ENCODE peak calls at places on chromosomes 13 and 19, in eight cellular contexts. Y is IMR-90, B is neural crest cell, I is tibial artery, O is tibial nerve, P is lower leg skin, X is PC-9, D is D721Med. G is an unnamed sample.

GRCh38 chr19:34320277-34320676 is 44.7 kb upstream of the GPI start:
- DNase-seq in Y (no peak), B (no peak), I (no peak), O (no peak), P (peak; percentile 84), X (no peak), D (no peak), G (no peak)

GRCh38 chr19:38956264-38956663 is 19.3 kb downstream of the FBXO17 start:
- DNase-seq in Y (no peak), B (no peak), I (no peak), O (no peak), P (no peak), X (no peak), D (peak; percentile 51), G (no peak)

GRCh38 chr13:72137782-72138181 is 270.8 kb upstream of the DACH1 start:
- DNase-seq in Y (no peak), B (no peak), I (no peak), O (no peak), P (no peak), X (no peak), D (no peak), G (no peak)

GRCh38 chr13:25468330-25469178 is 96.8 kb downstream of the ATP8A2 start:
- DNase-seq in Y (no peak), B (peak; percentile 47), I (no peak), O (no peak), P (no peak), X (no peak), D (peak; percentile 82), G (no peak)

GRCh38 chr13:70623260-70623659 is 515.0 kb upstream of the KLHL1 start:
- DNase-seq in Y (peak; percentile 0), B (no peak), I (no peak), O (no peak), P (no peak), X (no peak), D (no peak), G (no peak)

GRCh38 chr13:42992585-42993122 is 613 bp upstream of the EPSTI1 start:
- DNase-seq in Y (no peak), B (no peak), I (no peak), O (no peak), P (no peak), X (no peak), D (no peak), G (no peak)

GRCh38 chr19:39497850-39498261 is 891 bp upstream of the DLL3 start:
- DNase-seq in Y (peak; percentile 19), B (peak; percentile 56), I (no peak), O (no peak), P (no peak), X (peak; percentile 44), D (no peak), G (no peak)

GRCh38 chr13:34085199-34085598 is 267.2 kb downstream of the RFC3 start:
- DNase-seq in Y (no peak), B (no peak), I (no peak), O (no peak), P (no peak), X (no peak), D (no peak), G (no peak)

GRCh38 chr19:51921949-51922348 is 5.3 kb upstream of the ZNF613 start:
- DNase-seq in Y (no peak), B (no peak), I (no peak), O (no peak), P (no peak), X (no peak), D (no peak), G (no peak)

GRCh38 chr19:51926784-51927741 is at the start of gene ZNF613:
- DNase-seq in Y (peak; percentile 94), B (peak; percentile 80), I (peak; percentile 92), O (peak; percentile 48), P (peak; percentile 96), X (peak; percentile 89), D (peak; percentile 57), G (peak; percentile 80)

GRCh38 chr19:51927859-51928258 is 587 bp downstream of the ZNF613 start:
- DNase-seq in Y (no peak), B (no peak), I (no peak), O (no peak), P (no peak), X (no peak), D (no peak), G (no peak)

GRCh38 chr19:51931921-51932320 is 4.6 kb downstream of the ZNF613 start:
- DNase-seq in Y (no peak), B (no peak), I (no peak), O (no peak), P (no peak), X (no peak), D (no peak), G (no peak)

DNA sequence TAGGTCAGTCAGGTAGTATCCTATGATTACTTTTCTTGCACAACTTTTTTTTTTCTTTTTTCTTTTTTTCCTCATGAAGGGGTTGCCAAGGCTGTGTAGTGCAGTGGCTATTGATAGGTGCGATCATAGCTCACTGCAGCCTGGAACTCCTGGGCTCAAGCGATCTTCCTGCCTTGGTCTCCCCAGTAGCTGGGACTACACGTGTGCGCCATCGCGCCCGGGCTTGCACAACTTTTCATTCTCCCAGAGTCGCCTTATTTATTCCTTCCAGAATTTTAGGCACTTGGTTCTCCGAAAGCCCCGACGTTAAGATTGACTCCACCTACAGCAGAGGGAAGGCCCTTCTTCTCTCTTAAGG is 867 bp upstream of the ZNF613 start:
- DNase-seq in Y (no peak), B (no peak), I (no peak), O (no peak), P (no peak), X (no peak), D (no peak), G (no peak)
- TF ChIP-seq CTCF in Y (no peak), B (no peak), I (no peak), O (no peak), P (no peak), X (no peak), D (no peak), G (no peak)

DNA sequence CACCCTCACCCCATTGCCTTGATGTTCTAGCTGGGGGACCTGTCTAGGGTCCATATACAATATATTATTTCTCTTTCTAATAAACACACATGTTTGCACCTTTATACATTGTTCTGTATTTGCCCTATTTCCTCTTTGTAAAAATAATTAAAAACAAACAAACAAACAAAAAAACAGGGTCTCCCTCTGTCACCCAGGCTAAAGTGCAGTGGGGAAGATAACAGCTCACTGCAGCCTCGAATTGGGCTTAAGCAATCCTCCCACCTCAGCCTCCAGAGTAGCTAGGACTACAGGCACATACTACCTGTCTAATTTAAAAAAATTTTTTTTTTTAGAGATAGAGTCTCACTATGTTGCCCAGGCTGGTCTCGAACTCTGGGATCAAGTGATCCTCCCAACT is 5.9 kb upstream of the FBN3 start:
- DNase-seq in Y (no peak), B (no peak), I (no peak), O (no peak), P (no peak), X (no peak), D (no peak), G (no peak)
- TF ChIP-seq CTCF in Y (no peak), B (no peak), I (no peak), O (no peak), P (no peak), X (no peak), D (no peak), G (no peak)

GRCh38 chr19:30085394-30085793 is 143.4 kb downstream of the URI1 start:
- DNase-seq in Y (no peak), B (no peak), I (no peak), O (no peak), P (no peak), X (no peak), D (no peak), G (no peak)
- TF ChIP-seq CTCF in Y (no peak), B (no peak), I (no peak), O (no peak), P (no peak), X (no peak), D (peak; percentile 35), G (no peak)

GRCh38 chr13:97753942-97754670 is 199.4 kb upstream of the IPO5 start:
- DNase-seq in Y (no peak), B (no peak), I (no peak), O (no peak), P (no peak), X (no peak), D (no peak), G (no peak)
- TF ChIP-seq CTCF in Y (no peak), B (no peak), I (no peak), O (no peak), P (no peak), X (peak; percentile 19), D (no peak), G (no peak)

DNA sequence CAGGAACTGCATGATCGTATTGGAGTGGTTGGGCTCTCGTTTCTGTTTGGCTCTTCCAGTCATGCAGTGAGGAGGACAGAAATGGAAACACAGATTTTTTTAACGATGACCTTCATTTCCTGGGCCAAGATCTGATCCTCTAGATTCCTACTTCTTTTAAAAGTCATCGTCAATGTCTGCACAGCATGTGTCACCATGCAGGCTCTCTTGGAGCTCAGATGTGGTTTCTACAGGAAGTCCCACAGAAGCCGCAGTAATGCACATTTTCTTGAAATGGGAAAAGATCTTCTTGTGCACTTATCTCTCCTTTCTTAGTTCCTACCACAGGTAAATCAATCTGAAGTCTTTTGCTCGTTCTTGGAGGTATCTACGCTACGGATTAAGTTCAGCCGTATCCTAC is 626.9 kb downstream of the EFNB2 start:
- DNase-seq in Y (no peak), B (no peak), I (no peak), O (no peak), P (no peak), X (no peak), D (no peak), G (no peak)
- TF ChIP-seq CTCF in Y (no peak), B (no peak), I (no peak), O (no peak), P (no peak), X (no peak), D (no peak), G (no peak)

GRCh38 chr13:99078014-99078771 is 100.3 kb upstream of the DOCK9 start:
- DNase-seq in Y (no peak), B (no peak), I (no peak), O (no peak), P (no peak), X (no peak), D (no peak), G (no peak)
- TF ChIP-seq CTCF in Y (no peak), B (no peak), I (no peak), O (no peak), P (no peak), X (no peak), D (no peak), G (no peak)

GRCh38 chr19:48390188-48391099 is 907 bp downstream of the KDELR1 start:
- DNase-seq in Y (peak; percentile 49), B (peak; percentile 65), I (peak; percentile 83), O (peak; percentile 21), P (peak; percentile 92), X (peak; percentile 56), D (no peak), G (peak; percentile 70)
- TF ChIP-seq CTCF in Y (peak; percentile 67), B (peak; percentile 70), I (peak; percentile 67), O (peak; percentile 79), P (no peak), X (peak; percentile 77), D (peak; percentile 27), G (peak; percentile 41)

G was measured in CD14-positive monocyte.